ENCODE peak calls at places on chromosomes 3 and 15, in five cellular contexts. C, W, U, K and M are unnamed samples.

GRCh38 chr15:40048155-40048792 is 9.3 kb upstream of the SRP14 start:
- DNase-seq in C (no peak), W (no peak), U (no peak), K (no peak), M (no peak)

GRCh38 chr3:163817015-163817414 is 1261.3 kb downstream of the SI start:
- DNase-seq in C (no peak), W (no peak), U (no peak), K (no peak), M (no peak)

GRCh38 chr3:151859905-151860304 is 13.5 kb upstream of the SUCNR1 start:
- DNase-seq in C (no peak), W (no peak), U (no peak), K (no peak), M (no peak)

GRCh38 chr3:38606561-38606960 is 42.9 kb downstream of the SCN5A start:
- DNase-seq in C (no peak), W (no peak), U (no peak), K (no peak), M (no peak)

GRCh38 chr15:63256433-63256884 is 20.9 kb upstream of the APH1B start:
- DNase-seq in C (peak), W (no peak), U (peak), K (no peak), M (no peak)

GRCh38 chr15:72855791-72856190 is 72.2 kb upstream of the ADPGK start:
- DNase-seq in C (no peak), W (no peak), U (no peak), K (no peak), M (no peak)

GRCh38 chr15:61811952-61812351 is 248.3 kb downstream of the VPS13C start:
- DNase-seq in C (no peak), W (no peak), U (no peak), K (no peak), M (no peak)

GRCh38 chr3:193656445-193656844 is 63.4 kb downstream of the OPA1 start:
- DNase-seq in C (peak), W (no peak), U (no peak), K (no peak), M (no peak)

GRCh38 chr15:66820474-66821258 is 118.6 kb downstream of the SMAD6 start:
- DNase-seq in C (no peak), W (no peak), U (no peak), K (no peak), M (no peak)

GRCh38 chr3:115040673-115041286 is 106.3 kb downstream of the ZBTB20 start:
- DNase-seq in C (no peak), W (peak), U (peak), K (peak), M (peak)

GRCh38 chr15:94294556-94294955 is 63.2 kb downstream of the MCTP2 start:
- DNase-seq in C (no peak), W (no peak), U (no peak), K (no peak), M (no peak)

GRCh38 chr3:414063-414462 is 217.5 kb downstream of the CHL1 start:
- DNase-seq in C (peak), W (no peak), U (no peak), K (no peak), M (peak)

GRCh38 chr3:18153571-18154173 is 271.5 kb downstream of the SATB1 start:
- DNase-seq in C (no peak), W (peak), U (no peak), K (no peak), M (no peak)

GRCh38 chr3:61903931-61904657 is 342.7 kb downstream of the PTPRG start:
- DNase-seq in C (no peak), W (no peak), U (no peak), K (no peak), M (no peak)

GRCh38 chr3:127213381-127213918 is 20.5 kb downstream of the PRR23E start:
- DNase-seq in C (no peak), W (no peak), U (no peak), K (no peak), M (no peak)

GRCh38 chr3:136862611-136862951 is 573 bp downstream of the NCK1 start:
- DNase-seq in C (peak), W (peak), U (peak), K (no peak), M (peak)

GRCh38 chr3:127438951-127439350 is 151.1 kb upstream of the PRR20G start:
- DNase-seq in C (no peak), W (no peak), U (no peak), K (no peak), M (no peak)

GRCh38 chr15:55319537-55320325 is 709 bp downstream of the PIGB start:
- DNase-seq in C (peak), W (no peak), U (no peak), K (peak), M (peak)

GRCh38 chr3:10561942-10562565 is 56.7 kb upstream of the ATP2B2 start:
- DNase-seq in C (no peak), W (no peak), U (no peak), K (no peak), M (no peak)

GRCh38 chr15:98174286-98174685 is 213.8 kb downstream of the ARRDC4 start:
- DNase-seq in C (no peak), W (no peak), U (no peak), K (no peak), M (no peak)

GRCh38 chr15:60414016-60414682 is 16.4 kb upstream of the ANXA2 start:
- DNase-seq in C (no peak), W (no peak), U (no peak), K (no peak), M (peak)

GRCh38 chr3:161035711-161036110 is 69.4 kb downstream of the B3GALNT1 start:
- DNase-seq in C (no peak), W (no peak), U (no peak), K (no peak), M (no peak)

GRCh38 chr15:51237816-51238215 is 100.6 kb downstream of the CYP19A1 start:
- DNase-seq in C (no peak), W (no peak), U (no peak), K (no peak), M (no peak)

GRCh38 chr15:75182187-75183131 is 19.2 kb upstream of the C15orf39 start:
- DNase-seq in C (no peak), W (no peak), U (peak), K (no peak), M (no peak)

GRCh38 chr15:48962662-48963523 is 826 bp downstream of the SHC4 start:
- DNase-seq in C (no peak), W (no peak), U (no peak), K (no peak), M (no peak)

GRCh38 chr3:12963869-12964712 is 109.1 kb downstream of the IQSEC1 start:
- DNase-seq in C (no peak), W (no peak), U (peak), K (no peak), M (no peak)

GRCh38 chr15:70906842-70907241 is 14.2 kb downstream of the LRRC49 start:
- DNase-seq in C (no peak), W (no peak), U (no peak), K (no peak), M (no peak)
- TF ChIP-seq JUND in C (no peak), W (no peak), U (no peak), K (no peak), M (no peak)

GRCh38 chr3:46854543-46854942 is 8.7 kb downstream of the MYL3 start:
- DNase-seq in C (no peak), W (no peak), U (no peak), K (no peak), M (no peak)
- TF ChIP-seq JUND in C (no peak), W (no peak), U (no peak), K (no peak), M (no peak)

DNA sequence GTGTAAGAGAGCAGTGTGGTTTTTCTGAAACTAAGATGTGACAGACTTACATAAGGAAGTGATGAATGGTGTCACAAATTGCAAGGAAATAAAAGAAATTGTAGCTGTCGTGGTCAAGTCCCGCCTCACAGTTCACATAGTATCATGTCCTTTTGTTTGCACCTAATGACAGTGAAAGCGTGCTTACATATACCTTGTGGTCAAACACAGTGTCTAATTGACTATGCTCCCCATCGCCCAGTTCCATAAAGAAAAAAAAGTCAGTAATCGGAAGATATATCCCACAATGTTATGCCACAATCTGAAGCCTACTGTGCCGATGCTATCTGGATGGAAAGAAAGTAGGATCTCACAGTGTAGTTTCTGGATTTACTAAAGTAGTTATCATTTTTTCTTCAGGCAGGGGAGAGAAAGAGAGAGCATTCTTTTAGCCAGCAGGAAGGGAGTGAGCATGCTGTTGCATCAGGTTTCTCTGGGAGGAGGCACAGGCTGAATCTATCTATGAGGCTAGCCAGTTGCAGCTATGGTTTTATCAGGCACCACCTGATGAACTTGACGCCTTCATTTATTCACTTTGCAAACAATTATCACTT is 9.9 kb upstream of the PLSCR1 start:
- DNase-seq in C (no peak), W (no peak), U (no peak), K (no peak), M (no peak)
- TF ChIP-seq JUND in C (peak), W (no peak), U (no peak), K (no peak), M (no peak)

GRCh38 chr3:99747915-99748314 is 69.7 kb upstream of the CMSS1 start:
- DNase-seq in C (no peak), W (peak), U (no peak), K (no peak), M (no peak)

GRCh38 chr3:99755831-99756230 is 61.8 kb upstream of the CMSS1 start:
- DNase-seq in C (no peak), W (no peak), U (no peak), K (no peak), M (no peak)

GRCh38 chr3:99753268-99753975 is 64.2 kb upstream of the CMSS1 start:
- DNase-seq in C (peak), W (peak), U (peak), K (peak), M (peak)

DNA sequence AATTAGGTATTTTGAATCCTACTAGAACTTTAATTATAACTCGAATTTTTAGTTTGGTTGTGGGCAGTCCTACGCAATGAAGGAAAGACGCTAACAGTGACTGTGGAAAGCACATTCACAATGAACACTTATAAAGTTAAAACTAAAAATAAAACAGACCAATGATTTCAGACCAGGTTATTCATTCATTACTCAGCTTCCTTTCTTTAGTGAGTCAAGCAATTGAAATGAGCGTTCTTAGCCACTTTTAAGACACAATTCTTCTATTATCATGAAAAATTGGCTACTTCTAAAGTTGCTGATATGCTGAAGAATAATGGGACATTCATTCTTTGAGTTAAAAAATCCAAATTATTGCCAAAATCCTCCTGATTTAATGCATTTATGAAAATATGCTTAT is 66.0 kb upstream of the CMSS1 start:
- DNase-seq in C (no peak), W (no peak), U (no peak), K (no peak), M (no peak)
- TF ChIP-seq JUND in C (no peak), W (no peak), U (no peak), K (no peak), M (no peak)

GRCh38 chr3:187750513-187751123 is 5.3 kb upstream of the BCL6 start:
- DNase-seq in C (no peak), W (no peak), U (peak), K (no peak), M (no peak)

GRCh38 chr3:187746479-187747335 is 1.4 kb upstream of the BCL6 start:
- DNase-seq in C (no peak), W (no peak), U (no peak), K (no peak), M (peak)

GRCh38 chr3:187747506-187747905 is 2.2 kb upstream of the BCL6 start:
- DNase-seq in C (no peak), W (no peak), U (no peak), K (no peak), M (no peak)

GRCh38 chr3:187748050-187748481 is 2.8 kb upstream of the BCL6 start:
- DNase-seq in C (peak), W (peak), U (peak), K (no peak), M (no peak)

GRCh38 chr3:187750041-187750512 is 4.8 kb upstream of the BCL6 start:
- DNase-seq in C (no peak), W (peak), U (peak), K (no peak), M (peak)
- TF ChIP-seq JUND in C (no peak), W (no peak), U (no peak), K (no peak), M (peak)

GRCh38 chr3:107024481-107025153 is 352.6 kb upstream of the CCDC54 start:
- DNase-seq in C (no peak), W (no peak), U (no peak), K (no peak), M (no peak)
- TF ChIP-seq JUND in C (no peak), W (no peak), U (no peak), K (no peak), M (no peak)

DNA sequence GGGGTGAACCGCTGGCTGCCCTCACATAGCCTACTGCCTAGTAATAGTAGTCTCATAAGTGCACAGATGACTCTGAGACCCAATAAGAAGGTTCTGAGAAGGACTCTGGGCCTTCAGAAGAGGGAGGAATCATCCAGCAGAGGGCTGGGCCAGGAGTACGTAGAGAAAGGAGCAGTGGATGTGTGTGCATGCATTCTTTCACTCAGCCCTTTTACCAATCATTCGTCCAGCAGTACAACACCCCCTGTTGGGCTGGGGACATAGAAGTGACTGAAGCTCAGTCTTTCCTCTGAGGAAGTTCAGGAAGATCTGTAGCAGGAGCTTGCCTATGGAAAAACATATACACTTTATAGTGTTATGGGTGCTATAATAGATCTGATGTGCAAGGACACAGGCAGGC is 333.1 kb downstream of the CLSTN2 start:
- DNase-seq in C (no peak), W (no peak), U (no peak), K (no peak), M (no peak)
- TF ChIP-seq JUND in C (no peak), W (no peak), U (no peak), K (no peak), M (no peak)

DNA sequence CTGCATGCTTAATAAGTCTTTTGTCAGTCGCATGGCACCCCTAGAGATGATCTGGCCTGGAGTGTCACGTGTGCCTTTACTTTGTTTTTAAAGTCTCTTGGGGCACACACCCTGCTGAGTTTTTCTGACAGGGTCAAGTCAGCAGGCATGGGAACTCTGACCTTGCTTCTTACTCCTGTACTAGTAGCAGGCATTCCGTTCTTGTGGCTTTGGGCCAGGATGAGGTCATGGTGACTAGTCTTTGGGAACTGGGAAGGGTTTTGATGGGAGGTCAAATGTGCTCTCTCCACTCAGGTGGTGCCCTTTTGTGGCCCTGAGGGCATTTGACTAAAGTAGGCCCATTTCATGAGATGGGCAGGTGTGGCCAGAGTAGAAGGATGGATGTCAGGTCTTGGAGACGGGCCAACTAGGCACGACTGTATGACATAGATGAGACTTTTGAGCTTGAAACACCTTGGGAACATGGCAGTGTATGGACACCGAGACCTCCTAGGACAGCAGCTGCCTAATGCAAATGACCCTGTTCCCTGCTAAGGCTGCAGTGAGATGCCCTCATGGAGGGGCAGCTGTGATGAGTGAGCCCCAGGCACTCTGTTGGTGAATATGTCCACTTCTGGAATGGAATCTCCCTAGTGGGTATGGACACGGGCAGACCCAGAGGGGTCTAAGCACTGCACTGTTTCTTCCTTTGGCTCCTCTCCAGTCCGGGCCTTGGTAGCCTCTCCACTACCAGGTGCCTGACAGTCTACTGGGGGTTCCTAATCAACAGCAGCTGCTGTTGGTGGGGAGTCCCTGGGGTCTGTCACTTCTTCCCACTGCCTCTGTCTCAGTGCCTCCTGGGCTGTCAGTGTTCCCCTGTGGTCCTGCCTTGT is 16.4 kb downstream of the SRPRB start:
- DNase-seq in C (peak), W (peak), U (peak), K (no peak), M (peak)
- TF ChIP-seq JUND in C (peak), W (no peak), U (no peak), K (no peak), M (no peak)